ENCODE peak calls at places on chromosomes 5 and 9, in seven cellular contexts. C is T-helper 1 cell, I is MCF 10A, W is mesothelial cell of epicardium, S is retina, B is hypothalamus, F is uterus. Z is an unnamed sample.

GRCh38 chr9:757246-757881 is 84.1 kb upstream of the DMRT1 start:
- DNase-seq in C (peak), I (peak), W (no peak), S (peak), B (no peak), F (no peak), Z (no peak)

GRCh38 chr5:56207537-56207936 is 25.6 kb downstream of the ANKRD55 start:
- DNase-seq in C (no peak), I (no peak), W (no peak), S (no peak), B (no peak), F (no peak), Z (no peak)

GRCh38 chr5:67998709-67999251 is 216.8 kb upstream of the PIK3R1 start:
- DNase-seq in C (no peak), I (peak), W (no peak), S (no peak), B (no peak), F (no peak), Z (peak)

GRCh38 chr5:132444061-132444460 is 46.5 kb downstream of the IRF1 start:
- DNase-seq in C (no peak), I (no peak), W (no peak), S (no peak), B (no peak), F (no peak), Z (no peak)

GRCh38 chr5:95959051-95959963 is 2.3 kb downstream of the ELL2 start:
- DNase-seq in C (no peak), I (peak), W (no peak), S (peak), B (no peak), F (no peak), Z (no peak)

GRCh38 chr9:71647094-71647591 is 121.2 kb downstream of the CEMIP2 start:
- DNase-seq in C (peak), I (peak), W (no peak), S (no peak), B (no peak), F (peak), Z (peak)

GRCh38 chr5:139642891-139643871 is 5.0 kb upstream of the CXXC5 start:
- DNase-seq in C (no peak), I (no peak), W (no peak), S (peak), B (no peak), F (no peak), Z (no peak)

GRCh38 chr5:9540791-9541190 is 5.1 kb downstream of the SEMA5A start:
- DNase-seq in C (no peak), I (no peak), W (no peak), S (no peak), B (no peak), F (no peak), Z (no peak)

Z was measured in thoracic aorta.